ENCODE peak calls at places on chromosome 20, in four cellular contexts. D, N, R and I are unnamed samples. For H3K4me1, the result is how much of the 10 kb centered on the place peaks cover.

GRCh38 chr20:48421547-48421946 is 406.3 kb downstream of the PREX1 start:
- DNase-seq in D (no peak), N (no peak), R (no peak), I (no peak)

GRCh38 chr20:6007529-6008103 is 46.2 kb downstream of the LRRN4 start:
- DNase-seq in D (no peak), N (no peak), R (no peak), I (peak)

GRCh38 chr20:25246182-25246943 is 1.5 kb upstream of the PYGB start:
- DNase-seq in D (no peak), N (no peak), R (no peak), I (no peak)

GRCh38 chr20:36145877-36146707 is 8.4 kb upstream of the EPB41L1 start:
- DNase-seq in D (no peak), N (peak), R (no peak), I (no peak)

GRCh38 chr20:17960927-17961599 is 7.5 kb downstream of the SNX5 start:
- DNase-seq in D (peak), N (no peak), R (no peak), I (peak)

GRCh38 chr20:5548112-5548511 is 202.1 kb upstream of the SHLD1 start:
- DNase-seq in D (no peak), N (no peak), R (no peak), I (no peak)

GRCh38 chr20:56634735-56635422 is 5.8 kb downstream of the TFAP2C start:
- DNase-seq in D (no peak), N (no peak), R (no peak), I (no peak)

GRCh38 chr20:36550797-36551299 is 9.5 kb downstream of the MYL9 start:
- DNase-seq in D (peak), N (peak), R (no peak), I (no peak)

GRCh38 chr20:38373231-38373867 is 27.1 kb downstream of the LBP start:
- DNase-seq in D (no peak), N (no peak), R (no peak), I (no peak)

GRCh38 chr20:20070871-20071726 is 18.8 kb downstream of the CFAP61 start:
- DNase-seq in D (no peak), N (no peak), R (no peak), I (peak)

GRCh38 chr20:33561981-33562601 is 72.2 kb downstream of the CBFA2T2 start:
- DNase-seq in D (peak), N (peak), R (peak), I (no peak)

GRCh38 chr20:46111028-46111835 is 6.9 kb upstream of the CD40 start:
- DNase-seq in D (peak), N (peak), R (no peak), I (peak)

GRCh38 chr20:52191436-52192295 is at the start of gene ZFP64:
- DNase-seq in D (peak), N (peak), R (peak), I (peak)

GRCh38 chr20:38863024-38863851 is 57.7 kb downstream of the PPP1R16B start:
- DNase-seq in D (no peak), N (no peak), R (no peak), I (no peak)

GRCh38 chr20:47269309-47270165 is 87.0 kb downstream of the ZMYND8 start:
- DNase-seq in D (no peak), N (no peak), R (no peak), I (no peak)

GRCh38 chr20:52379723-52380336 is 188.3 kb upstream of the ZFP64 start:
- DNase-seq in D (no peak), N (peak), R (peak), I (peak)

GRCh38 chr20:36060676-36061075 is 92.3 kb downstream of the CNBD2 start:
- DNase-seq in D (no peak), N (no peak), R (no peak), I (peak)

GRCh38 chr20:33006776-33007375 is 628 bp upstream of the BPIFB2 start:
- DNase-seq in D (no peak), N (no peak), R (no peak), I (no peak)

GRCh38 chr20:36919715-36920333 is 31.7 kb downstream of the SAMHD1 start:
- DNase-seq in D (no peak), N (peak), R (peak), I (peak)

DNA sequence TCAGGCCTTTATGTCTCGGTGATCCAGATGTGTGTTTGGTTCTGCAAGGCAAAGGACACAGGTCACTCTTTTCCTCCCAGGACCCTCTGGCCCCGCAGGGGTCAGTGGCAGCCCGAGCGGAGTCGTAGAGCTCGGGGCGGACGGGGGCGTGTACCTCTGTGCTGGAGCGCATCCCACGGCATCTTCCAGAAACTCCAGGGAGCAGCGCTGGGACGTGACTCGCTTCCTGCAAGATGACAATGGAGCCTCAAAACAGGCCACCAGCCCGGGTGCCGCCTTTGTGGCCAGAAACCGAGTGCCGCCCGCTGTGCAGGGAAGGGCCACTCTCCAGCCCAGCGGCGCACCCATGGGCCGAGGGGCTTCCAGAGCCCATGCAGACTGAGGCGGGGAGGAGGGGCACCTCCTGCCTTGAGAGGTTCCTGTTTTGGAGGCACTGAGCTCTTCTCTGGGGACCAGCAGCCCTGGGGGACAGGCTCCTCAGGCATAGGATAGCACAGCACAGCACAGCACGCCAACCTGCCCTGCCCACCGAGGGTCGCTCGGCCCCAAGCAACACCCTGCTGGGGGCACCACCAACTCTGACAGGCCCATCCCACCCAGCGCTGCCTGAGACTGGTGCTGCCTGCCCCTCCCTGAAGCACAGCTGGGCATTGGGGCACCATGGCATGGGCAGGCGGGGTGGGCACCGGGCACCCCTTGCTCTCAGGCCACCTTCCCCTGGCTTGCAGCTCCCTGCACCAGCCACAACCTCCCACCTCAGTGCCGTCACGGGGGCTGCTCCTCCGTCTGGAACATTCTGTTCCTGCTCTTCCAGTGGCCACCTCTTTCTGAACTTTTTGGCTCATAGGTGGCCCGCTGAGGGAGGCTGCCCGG is 9.7 kb downstream of the RPS21 start:
- DNase-seq in D (no peak), N (no peak), R (no peak), I (no peak)
- H3K4me1 ChIP-seq in D (under half), N (under half), R (under half), I (under half)

GRCh38 chr20:62712606-62713005 is 4.0 kb downstream of the NTSR1 start:
- DNase-seq in D (no peak), N (no peak), R (no peak), I (no peak)
- H3K4me1 ChIP-seq in D (half or more), N (under half), R (under half), I (under half)

GRCh38 chr20:31718952-31719643 is 3.6 kb downstream of the BCL2L1 start:
- DNase-seq in D (no peak), N (no peak), R (no peak), I (peak)
- H3K4me1 ChIP-seq in D (half or more), N (under half), R (half or more), I (under half)

DNA sequence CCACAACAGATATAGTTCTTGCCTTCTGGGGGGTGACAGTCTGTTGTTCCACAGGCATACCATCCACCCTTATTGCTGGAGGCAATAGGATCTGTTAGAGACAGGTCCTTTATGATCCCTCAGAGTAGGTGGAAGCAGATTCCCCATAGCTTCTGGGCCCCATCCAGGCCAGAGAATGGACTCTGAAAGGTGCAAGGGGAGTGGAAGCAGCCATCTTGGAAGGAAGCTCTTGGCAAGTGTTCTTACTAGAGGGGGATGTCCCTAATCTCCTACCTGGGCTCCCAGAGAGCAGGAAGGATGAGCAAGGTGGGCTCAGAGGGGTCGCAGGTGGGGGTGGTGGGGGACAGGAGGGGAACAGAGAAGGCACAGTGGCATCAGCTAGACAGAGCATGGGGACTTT is 33.4 kb downstream of the CEBPB start:
- DNase-seq in D (no peak), N (no peak), R (no peak), I (no peak)
- H3K4me1 ChIP-seq in D (under half), N (under half), R (under half), I (under half)

GRCh38 chr20:34709044-34709835 is 5.1 kb downstream of the TP53INP2 start:
- DNase-seq in D (peak), N (peak), R (peak), I (peak)

GRCh38 chr20:34708621-34709043 is 4.5 kb downstream of the TP53INP2 start:
- DNase-seq in D (peak), N (peak), R (peak), I (no peak)

GRCh38 chr20:34710861-34711574 is 6.9 kb downstream of the TP53INP2 start:
- DNase-seq in D (no peak), N (no peak), R (no peak), I (no peak)

GRCh38 chr20:34710568-34710839 is 6.4 kb downstream of the TP53INP2 start:
- DNase-seq in D (no peak), N (no peak), R (no peak), I (no peak)

DNA sequence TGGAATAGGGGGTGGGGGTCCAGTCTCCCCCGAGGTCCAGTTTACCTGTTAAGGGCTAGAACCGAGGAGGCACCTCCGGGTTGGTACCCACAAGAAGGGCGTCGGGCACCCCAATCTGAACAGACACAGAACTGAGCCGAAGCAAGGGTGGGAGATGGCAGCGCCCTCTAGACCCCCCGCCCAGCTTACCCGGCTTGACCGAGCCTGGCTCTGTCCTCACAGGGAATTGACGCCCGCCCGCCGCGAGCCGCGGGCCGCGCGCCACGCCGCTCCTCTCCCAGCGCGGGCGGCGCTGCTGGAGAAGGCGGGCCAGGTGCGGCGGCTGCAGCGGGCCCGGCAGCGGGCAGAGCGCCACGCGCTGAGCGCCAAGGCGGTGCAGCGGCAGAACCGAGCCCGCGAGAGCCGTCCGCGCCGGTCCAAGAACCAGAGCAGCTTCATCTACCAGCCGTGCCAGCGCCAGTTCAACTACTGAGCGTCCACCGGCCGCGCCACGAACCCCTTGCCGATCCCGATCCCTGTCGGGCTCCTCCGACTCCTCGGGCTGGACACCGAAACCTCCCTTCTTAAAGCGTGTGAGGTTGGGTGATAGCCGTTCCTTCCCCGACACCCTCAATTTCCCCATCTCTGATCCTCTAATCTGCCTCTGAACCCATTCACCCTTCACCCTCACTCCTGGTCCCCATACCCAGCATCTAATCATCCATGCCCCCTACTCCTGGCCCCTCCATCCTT is 5.9 kb downstream of the TP53INP2 start:
- DNase-seq in D (peak), N (peak), R (no peak), I (peak)
- H3K4me1 ChIP-seq in D (under half), N (under half), R (under half), I (under half)

GRCh38 chr20:61837200-61837599 is 228.5 kb downstream of the TAF4 start:
- DNase-seq in D (no peak), N (no peak), R (no peak), I (no peak)

GRCh38 chr20:61839223-61839911 is 226.3 kb downstream of the TAF4 start:
- DNase-seq in D (no peak), N (no peak), R (no peak), I (no peak)

GRCh38 chr20:61833807-61834610 is 231.7 kb downstream of the TAF4 start:
- DNase-seq in D (no peak), N (no peak), R (no peak), I (no peak)

GRCh38 chr20:61835301-61835700 is 230.4 kb downstream of the TAF4 start:
- DNase-seq in D (no peak), N (no peak), R (no peak), I (no peak)

GRCh38 chr20:61835791-61836350 is 229.8 kb downstream of the TAF4 start:
- DNase-seq in D (no peak), N (no peak), R (no peak), I (no peak)
- H3K4me1 ChIP-seq in D (under half), N (under half), R (under half), I (under half)

DNA sequence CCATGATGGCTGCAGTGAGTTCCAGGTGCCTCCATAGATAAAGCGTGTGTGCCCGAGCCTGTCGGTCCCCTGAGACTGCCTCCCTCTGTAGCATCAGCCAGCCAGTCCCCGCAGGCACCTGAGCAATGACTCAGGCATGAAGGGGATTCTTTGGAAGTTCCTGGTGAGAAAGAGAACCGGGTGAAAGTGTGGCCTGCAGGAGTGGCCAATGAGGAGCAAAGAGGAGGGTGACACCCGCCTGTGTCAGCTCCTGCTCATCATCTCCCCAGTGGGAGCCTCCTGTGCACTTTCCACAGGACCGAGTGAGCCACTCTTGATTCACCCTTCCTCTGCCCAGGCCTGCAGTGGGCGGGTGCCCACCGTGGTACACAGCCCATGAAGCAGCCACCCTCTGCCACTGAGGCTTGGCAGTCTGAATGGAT is 71.2 kb upstream of the PTPN1 start:
- DNase-seq in D (no peak), N (no peak), R (peak), I (peak)
- H3K4me1 ChIP-seq in D (under half), N (under half), R (half or more), I (under half)

DNA sequence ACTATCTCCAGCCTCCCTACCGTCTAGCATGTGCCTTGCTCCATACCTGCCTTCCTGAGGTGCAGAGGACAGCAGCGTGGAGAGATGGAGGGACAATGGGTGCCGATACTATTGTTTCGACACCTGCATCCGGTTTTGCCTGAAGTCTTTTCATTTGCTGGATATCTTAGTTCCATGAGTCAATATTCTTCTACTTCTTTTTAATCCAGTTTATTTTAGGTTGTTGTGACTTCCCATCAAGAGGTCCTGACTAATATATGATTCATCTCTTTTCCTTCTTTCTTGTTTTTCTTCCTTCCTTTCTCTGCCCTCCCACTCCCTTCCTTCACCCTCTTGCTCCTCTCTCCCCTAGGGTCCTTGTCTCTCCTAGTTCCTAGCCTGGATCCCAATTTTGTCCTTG is 91.4 kb downstream of the CDH26 start:
- DNase-seq in D (no peak), N (no peak), R (no peak), I (no peak)
- H3K4me1 ChIP-seq in D (under half), N (under half), R (under half), I (under half)

GRCh38 chr20:50571466-50571865 is 61.3 kb downstream of the PTPN1 start:
- DNase-seq in D (no peak), N (no peak), R (no peak), I (no peak)

GRCh38 chr20:50574586-50574985 is 64.4 kb downstream of the PTPN1 start:
- DNase-seq in D (no peak), N (no peak), R (no peak), I (no peak)

GRCh38 chr20:50575869-50576720 is 65.9 kb downstream of the PTPN1 start:
- DNase-seq in D (peak), N (peak), R (peak), I (peak)

GRCh38 chr20:50572922-50573777 is 63.0 kb downstream of the PTPN1 start:
- DNase-seq in D (peak), N (peak), R (no peak), I (no peak)

DNA sequence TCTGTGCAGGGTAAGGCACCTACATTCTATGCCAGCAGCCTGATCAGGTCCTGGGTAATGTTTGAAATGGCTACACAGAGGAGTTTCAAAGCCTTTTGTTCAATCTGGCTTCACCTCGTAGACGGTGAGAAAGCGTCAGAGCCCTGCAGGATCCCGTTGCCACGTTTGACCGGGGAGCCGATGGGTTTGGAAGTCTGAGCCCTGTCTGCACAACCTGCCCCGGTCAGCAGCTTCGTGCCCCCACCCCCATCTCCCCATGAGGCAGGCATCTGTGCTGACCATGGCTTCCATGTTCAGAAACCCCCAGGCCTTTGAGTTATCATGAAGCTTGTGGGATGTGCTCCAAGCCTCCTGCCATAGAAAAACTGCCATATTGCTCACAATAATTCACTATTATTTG is 63.9 kb downstream of the PTPN1 start:
- DNase-seq in D (no peak), N (no peak), R (no peak), I (no peak)
- H3K4me1 ChIP-seq in D (under half), N (under half), R (under half), I (under half)